ENCODE peak calls at places on chromosomes 12 and 14, in eight cellular contexts. One of them, this sample, is unnamed.

GRCh38 chr12:94204647-94205247 is 56.4 kb downstream of the PLXNC1 start:
- DNase-seq in colonic mucosa: no peak
- DNase-seq in mesenchymal stem cell: no peak
- DNase-seq in adipocyte: no peak
- DNase-seq in kidney: no peak
- DNase-seq in neuronal stem cell: no peak
- DNase-seq in fibroblast of lung: no peak
- DNase-seq in neural progenitor cell: no peak
- DNase-seq in this sample: no peak

GRCh38 chr12:109923038-109923437 is 23.0 kb downstream of the TCHP start:
- DNase-seq in colonic mucosa: no peak
- DNase-seq in mesenchymal stem cell: no peak
- DNase-seq in adipocyte: no peak
- DNase-seq in kidney: no peak
- DNase-seq in neuronal stem cell: no peak
- DNase-seq in fibroblast of lung: no peak
- DNase-seq in neural progenitor cell: no peak
- DNase-seq in this sample: no peak

GRCh38 chr12:13851828-13852227 is 129.6 kb downstream of the GRIN2B start:
- DNase-seq in colonic mucosa: no peak
- DNase-seq in mesenchymal stem cell: no peak
- DNase-seq in adipocyte: no peak
- DNase-seq in kidney: no peak
- DNase-seq in neuronal stem cell: peak; percentile 88
- DNase-seq in fibroblast of lung: no peak
- DNase-seq in neural progenitor cell: peak; percentile 94
- DNase-seq in this sample: peak; percentile 89

GRCh38 chr14:23008836-23009235 is 1.1 kb downstream of the C14orf93 start:
- DNase-seq in colonic mucosa: no peak
- DNase-seq in mesenchymal stem cell: no peak
- DNase-seq in adipocyte: no peak
- DNase-seq in kidney: no peak
- DNase-seq in neuronal stem cell: no peak
- DNase-seq in fibroblast of lung: peak; percentile 31
- DNase-seq in neural progenitor cell: no peak
- DNase-seq in this sample: no peak

GRCh38 chr12:98606367-98606985 is 13.0 kb downstream of the SLC25A3 start:
- DNase-seq in colonic mucosa: no peak
- DNase-seq in mesenchymal stem cell: no peak
- DNase-seq in adipocyte: no peak
- DNase-seq in kidney: no peak
- DNase-seq in neuronal stem cell: no peak
- DNase-seq in fibroblast of lung: peak; percentile 22
- DNase-seq in neural progenitor cell: no peak
- DNase-seq in this sample: no peak

GRCh38 chr14:75016815-75017214 is 14.1 kb downstream of the EIF2B2 start:
- DNase-seq in colonic mucosa: no peak
- DNase-seq in mesenchymal stem cell: no peak
- DNase-seq in adipocyte: no peak
- DNase-seq in kidney: no peak
- DNase-seq in neuronal stem cell: no peak
- DNase-seq in fibroblast of lung: no peak
- DNase-seq in neural progenitor cell: no peak
- DNase-seq in this sample: no peak

GRCh38 chr12:61009167-61009566 is 1251.0 kb upstream of the USP15 start:
- DNase-seq in colonic mucosa: no peak
- DNase-seq in mesenchymal stem cell: no peak
- DNase-seq in adipocyte: peak; percentile 77
- DNase-seq in kidney: no peak
- DNase-seq in neuronal stem cell: no peak
- DNase-seq in fibroblast of lung: peak; percentile 1
- DNase-seq in neural progenitor cell: no peak
- DNase-seq in this sample: no peak

GRCh38 chr14:30980980-30981379 is 44.5 kb upstream of the AP4S1 start:
- DNase-seq in colonic mucosa: no peak
- DNase-seq in mesenchymal stem cell: no peak
- DNase-seq in adipocyte: no peak
- DNase-seq in kidney: no peak
- DNase-seq in neuronal stem cell: no peak
- DNase-seq in fibroblast of lung: no peak
- DNase-seq in neural progenitor cell: no peak
- DNase-seq in this sample: no peak

GRCh38 chr12:32273712-32274111 is 125.6 kb upstream of the FGD4 start:
- DNase-seq in colonic mucosa: peak; percentile 25
- DNase-seq in mesenchymal stem cell: no peak
- DNase-seq in adipocyte: no peak
- DNase-seq in kidney: no peak
- DNase-seq in neuronal stem cell: peak; percentile 29
- DNase-seq in fibroblast of lung: no peak
- DNase-seq in neural progenitor cell: peak; percentile 78
- DNase-seq in this sample: peak; percentile 66

GRCh38 chr14:65159281-65160062 is 57.2 kb upstream of the MAX start:
- DNase-seq in colonic mucosa: no peak
- DNase-seq in mesenchymal stem cell: no peak
- DNase-seq in adipocyte: no peak
- DNase-seq in kidney: no peak
- DNase-seq in neuronal stem cell: no peak
- DNase-seq in fibroblast of lung: no peak
- DNase-seq in neural progenitor cell: no peak
- DNase-seq in this sample: no peak

GRCh38 chr12:78490841-78491240 is 373.7 kb upstream of the SYT1 start:
- DNase-seq in colonic mucosa: no peak
- DNase-seq in mesenchymal stem cell: no peak
- DNase-seq in adipocyte: peak; percentile 62
- DNase-seq in kidney: no peak
- DNase-seq in neuronal stem cell: no peak
- DNase-seq in fibroblast of lung: no peak
- DNase-seq in neural progenitor cell: no peak
- DNase-seq in this sample: no peak

GRCh38 chr12:6635856-6636521 is at the start of gene LPAR5:
- DNase-seq in colonic mucosa: peak; percentile 94
- DNase-seq in mesenchymal stem cell: peak; percentile 35
- DNase-seq in adipocyte: no peak
- DNase-seq in kidney: peak; percentile 85
- DNase-seq in neuronal stem cell: no peak
- DNase-seq in fibroblast of lung: no peak
- DNase-seq in neural progenitor cell: no peak
- DNase-seq in this sample: peak; percentile 77

GRCh38 chr12:67630373-67631088 is 18.0 kb upstream of the DYRK2 start:
- DNase-seq in colonic mucosa: peak; percentile 54
- DNase-seq in mesenchymal stem cell: peak; percentile 33
- DNase-seq in adipocyte: no peak
- DNase-seq in kidney: peak; percentile 82
- DNase-seq in neuronal stem cell: no peak
- DNase-seq in fibroblast of lung: peak; percentile 3
- DNase-seq in neural progenitor cell: peak; percentile 8
- DNase-seq in this sample: peak; percentile 81

GRCh38 chr12:114186241-114187002 is 219.5 kb downstream of the TBX5 start:
- DNase-seq in colonic mucosa: no peak
- DNase-seq in mesenchymal stem cell: no peak
- DNase-seq in adipocyte: no peak
- DNase-seq in kidney: no peak
- DNase-seq in neuronal stem cell: peak; percentile 23
- DNase-seq in fibroblast of lung: no peak
- DNase-seq in neural progenitor cell: peak; percentile 62
- DNase-seq in this sample: peak; percentile 85

GRCh38 chr12:6219980-6220379 is 19.8 kb downstream of the CD9 start:
- DNase-seq in colonic mucosa: no peak
- DNase-seq in mesenchymal stem cell: no peak
- DNase-seq in adipocyte: no peak
- DNase-seq in kidney: no peak
- DNase-seq in neuronal stem cell: no peak
- DNase-seq in fibroblast of lung: no peak
- DNase-seq in neural progenitor cell: no peak
- DNase-seq in this sample: peak; percentile 70

GRCh38 chr14:23146423-23146910 is 27.4 kb upstream of the CEBPE start:
- DNase-seq in colonic mucosa: no peak
- DNase-seq in mesenchymal stem cell: no peak
- DNase-seq in adipocyte: no peak
- DNase-seq in kidney: no peak
- DNase-seq in neuronal stem cell: no peak
- DNase-seq in fibroblast of lung: no peak
- DNase-seq in neural progenitor cell: no peak
- DNase-seq in this sample: no peak

GRCh38 chr14:56268039-56268438 is 149.8 kb downstream of the PELI2 start:
- DNase-seq in colonic mucosa: no peak
- DNase-seq in mesenchymal stem cell: no peak
- DNase-seq in adipocyte: peak; percentile 16
- DNase-seq in kidney: no peak
- DNase-seq in neuronal stem cell: no peak
- DNase-seq in fibroblast of lung: no peak
- DNase-seq in neural progenitor cell: no peak
- DNase-seq in this sample: no peak

GRCh38 chr12:118611295-118611694 is 234.9 kb downstream of the SUDS3 start:
- DNase-seq in colonic mucosa: no peak
- DNase-seq in mesenchymal stem cell: no peak
- DNase-seq in adipocyte: no peak
- DNase-seq in kidney: peak; percentile 60
- DNase-seq in neuronal stem cell: peak; percentile 68
- DNase-seq in fibroblast of lung: no peak
- DNase-seq in neural progenitor cell: peak; percentile 80
- DNase-seq in this sample: peak; percentile 43

GRCh38 chr12:15819644-15820437 is 30.7 kb upstream of the EPS8 start:
- DNase-seq in colonic mucosa: no peak
- DNase-seq in mesenchymal stem cell: no peak
- DNase-seq in adipocyte: no peak
- DNase-seq in kidney: no peak
- DNase-seq in neuronal stem cell: no peak
- DNase-seq in fibroblast of lung: no peak
- DNase-seq in neural progenitor cell: no peak
- DNase-seq in this sample: no peak

GRCh38 chr12:94322346-94322745 is 137.3 kb downstream of the CEP83 start:
- DNase-seq in colonic mucosa: no peak
- DNase-seq in mesenchymal stem cell: no peak
- DNase-seq in adipocyte: no peak
- DNase-seq in kidney: no peak
- DNase-seq in neuronal stem cell: no peak
- DNase-seq in fibroblast of lung: no peak
- DNase-seq in neural progenitor cell: no peak
- DNase-seq in this sample: no peak

GRCh38 chr12:17079251-17079909 is 473.4 kb upstream of the LMO3 start:
- DNase-seq in colonic mucosa: no peak
- DNase-seq in mesenchymal stem cell: no peak
- DNase-seq in adipocyte: no peak
- DNase-seq in kidney: no peak
- DNase-seq in neuronal stem cell: no peak
- DNase-seq in fibroblast of lung: no peak
- DNase-seq in neural progenitor cell: no peak
- DNase-seq in this sample: no peak

GRCh38 chr12:96487214-96487613 is 2.2 kb upstream of the CFAP54 start:
- DNase-seq in colonic mucosa: no peak
- DNase-seq in mesenchymal stem cell: peak; percentile 64
- DNase-seq in adipocyte: peak; percentile 70
- DNase-seq in kidney: no peak
- DNase-seq in neuronal stem cell: no peak
- DNase-seq in fibroblast of lung: peak; percentile 75
- DNase-seq in neural progenitor cell: no peak
- DNase-seq in this sample: no peak
- H3K9ac ChIP-seq in colonic mucosa: no peak overlapping the region
- H3K9ac ChIP-seq in mesenchymal stem cell: peak overlapping the region; percentile 99
- H3K9ac ChIP-seq in adipocyte: peak overlapping the region; percentile 50
- H3K9ac ChIP-seq in kidney: no peak overlapping the region
- H3K9ac ChIP-seq in neuronal stem cell: no peak overlapping the region
- H3K9ac ChIP-seq in fibroblast of lung: no peak overlapping the region
- H3K9ac ChIP-seq in neural progenitor cell: no peak overlapping the region
- H3K9ac ChIP-seq in this sample: no peak overlapping the region

GRCh38 chr14:73477618-73478266 is 13.0 kb upstream of the RIOX1 start:
- DNase-seq in colonic mucosa: no peak
- DNase-seq in mesenchymal stem cell: no peak
- DNase-seq in adipocyte: no peak
- DNase-seq in kidney: no peak
- DNase-seq in neuronal stem cell: no peak
- DNase-seq in fibroblast of lung: no peak
- DNase-seq in neural progenitor cell: no peak
- DNase-seq in this sample: no peak
- H3K9ac ChIP-seq in colonic mucosa: no peak overlapping the region
- H3K9ac ChIP-seq in mesenchymal stem cell: peak overlapping the region; percentile 52
- H3K9ac ChIP-seq in adipocyte: peak overlapping the region; percentile 31
- H3K9ac ChIP-seq in kidney: no peak overlapping the region
- H3K9ac ChIP-seq in neuronal stem cell: no peak overlapping the region
- H3K9ac ChIP-seq in fibroblast of lung: no peak overlapping the region
- H3K9ac ChIP-seq in neural progenitor cell: no peak overlapping the region
- H3K9ac ChIP-seq in this sample: no peak overlapping the region

GRCh38 chr14:96797188-96797942 is at the start of gene VRK1:
- DNase-seq in colonic mucosa: peak; percentile 98
- DNase-seq in mesenchymal stem cell: peak; percentile 97
- DNase-seq in adipocyte: peak; percentile 99
- DNase-seq in kidney: peak; percentile 98
- DNase-seq in neuronal stem cell: peak; percentile 95
- DNase-seq in fibroblast of lung: peak; percentile 94
- DNase-seq in neural progenitor cell: peak; percentile 99
- DNase-seq in this sample: peak; percentile 96
- H3K9ac ChIP-seq in colonic mucosa: peak within 1 kb of the TSS; percentile 73
- H3K9ac ChIP-seq in mesenchymal stem cell: peak within 1 kb of the TSS; percentile 95
- H3K9ac ChIP-seq in adipocyte: peak within 1 kb of the TSS; percentile 87
- H3K9ac ChIP-seq in kidney: peak within 1 kb of the TSS; percentile 42
- H3K9ac ChIP-seq in neuronal stem cell: peak within 1 kb of the TSS; percentile 90
- H3K9ac ChIP-seq in fibroblast of lung: peak within 1 kb of the TSS; percentile 78
- H3K9ac ChIP-seq in neural progenitor cell: peak within 1 kb of the TSS; percentile 91
- H3K9ac ChIP-seq in this sample: peak within 1 kb of the TSS; percentile 85

DNA sequence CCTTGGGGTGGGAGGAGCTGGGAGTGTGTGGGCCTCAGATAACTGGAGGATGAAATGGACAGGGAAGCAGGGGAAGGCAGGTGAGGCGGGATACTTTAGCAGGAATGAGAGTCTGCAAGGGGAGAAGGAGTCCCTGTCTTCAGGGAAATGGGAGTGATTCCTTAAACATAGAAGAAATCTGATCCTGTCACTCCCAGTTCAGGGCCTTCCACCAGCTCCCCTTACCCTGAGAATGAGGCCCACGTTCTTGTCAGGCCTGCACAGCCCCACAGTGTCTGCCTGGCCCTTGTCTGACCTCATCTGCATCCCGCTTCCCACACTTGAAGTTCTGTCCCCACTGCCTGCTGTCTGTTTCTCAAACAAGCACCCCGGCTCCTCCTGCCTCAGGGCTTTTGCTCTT is 12.6 kb upstream of the LRP1-AS start:
- DNase-seq in colonic mucosa: no peak
- DNase-seq in mesenchymal stem cell: no peak
- DNase-seq in adipocyte: no peak
- DNase-seq in kidney: no peak
- DNase-seq in neuronal stem cell: no peak
- DNase-seq in fibroblast of lung: no peak
- DNase-seq in neural progenitor cell: no peak
- DNase-seq in this sample: no peak
- H3K9ac ChIP-seq in colonic mucosa: no peak overlapping the region
- H3K9ac ChIP-seq in mesenchymal stem cell: peak overlapping the region; percentile 70
- H3K9ac ChIP-seq in adipocyte: peak overlapping the region; percentile 91
- H3K9ac ChIP-seq in kidney: no peak overlapping the region
- H3K9ac ChIP-seq in neuronal stem cell: no peak overlapping the region
- H3K9ac ChIP-seq in fibroblast of lung: no peak overlapping the region
- H3K9ac ChIP-seq in neural progenitor cell: no peak overlapping the region
- H3K9ac ChIP-seq in this sample: no peak overlapping the region

DNA sequence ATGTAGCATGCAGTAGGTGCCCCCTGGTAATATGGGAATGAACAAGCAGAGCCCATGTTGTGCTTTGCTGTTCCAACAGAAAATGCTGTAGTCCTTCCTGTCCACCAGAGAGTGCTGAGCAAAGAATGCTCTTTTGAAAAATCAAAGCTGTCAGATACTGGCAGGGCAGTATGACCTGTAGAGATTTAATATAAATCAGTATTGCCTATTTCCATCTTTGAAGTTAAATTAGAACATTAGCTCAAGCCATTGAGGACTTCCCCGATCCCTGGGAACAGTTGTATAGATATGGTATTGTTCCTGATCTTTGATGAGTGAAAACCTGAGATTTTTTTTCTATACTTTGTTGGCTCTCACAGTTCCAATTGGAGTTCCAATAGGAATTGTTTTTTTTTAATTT is 13.0 kb downstream of the TTC8 start:
- DNase-seq in colonic mucosa: no peak
- DNase-seq in mesenchymal stem cell: no peak
- DNase-seq in adipocyte: no peak
- DNase-seq in kidney: no peak
- DNase-seq in neuronal stem cell: no peak
- DNase-seq in fibroblast of lung: no peak
- DNase-seq in neural progenitor cell: no peak
- DNase-seq in this sample: no peak
- H3K9ac ChIP-seq in colonic mucosa: no peak overlapping the region
- H3K9ac ChIP-seq in mesenchymal stem cell: no peak overlapping the region
- H3K9ac ChIP-seq in adipocyte: no peak overlapping the region
- H3K9ac ChIP-seq in kidney: no peak overlapping the region
- H3K9ac ChIP-seq in neuronal stem cell: no peak overlapping the region
- H3K9ac ChIP-seq in fibroblast of lung: no peak overlapping the region
- H3K9ac ChIP-seq in neural progenitor cell: no peak overlapping the region
- H3K9ac ChIP-seq in this sample: no peak overlapping the region

This sample was measured in H9.